ENCODE peak calls at places on chromosomes 11 and 22, in six cellular contexts. X is GM12865, H is tibial nerve, Z is B cell, I is tibial artery, N is Calu3. T is an unnamed sample.
A peak's percentile ranks its signal among the peaks of the same experiment; 100 is the strongest.

GRCh38 chr11:73439002-73439843 is 63.0 kb downstream of the RELT start:
- DNase-seq in X (no peak), H (no peak), Z (no peak), I (no peak), N (no peak), T (no peak)

GRCh38 chr22:30212363-30212995 is 34.1 kb downstream of the LIF start:
- DNase-seq in X (no peak), H (peak; percentile 66), Z (no peak), I (peak; percentile 79), N (peak; percentile 93), T (peak; percentile 52)

GRCh38 chr22:22097727-22098228 is 115.2 kb upstream of the TOP3B start:
- DNase-seq in X (no peak), H (no peak), Z (no peak), I (no peak), N (no peak), T (no peak)

GRCh38 chr11:34439521-34440258 is 956 bp downstream of the CAT start:
- DNase-seq in X (no peak), H (no peak), Z (no peak), I (no peak), N (no peak), T (no peak)

GRCh38 chr11:94910779-94911178 is 62.6 kb downstream of the CWC15 start:
- DNase-seq in X (no peak), H (no peak), Z (no peak), I (no peak), N (no peak), T (no peak)

GRCh38 chr11:133930767-133931448 is 25.9 kb downstream of the IGSF9B start:
- DNase-seq in X (no peak), H (no peak), Z (peak; percentile 42), I (no peak), N (no peak), T (no peak)

GRCh38 chr11:30526558-30526957 is 59.6 kb downstream of the MPPED2 start:
- DNase-seq in X (no peak), H (no peak), Z (no peak), I (no peak), N (no peak), T (no peak)

GRCh38 chr11:116693206-116694016 is 79.4 kb downstream of the BUD13 start:
- DNase-seq in X (no peak), H (no peak), Z (no peak), I (peak; percentile 51), N (peak; percentile 39), T (no peak)

GRCh38 chr11:66100272-66101037 is 30.4 kb downstream of the PACS1 start:
- DNase-seq in X (peak; percentile 86), H (peak; percentile 41), Z (peak; percentile 61), I (peak; percentile 77), N (no peak), T (no peak)

GRCh38 chr11:19241260-19242183 is 777 bp upstream of the E2F8 start:
- DNase-seq in X (peak; percentile 71), H (no peak), Z (peak; percentile 64), I (no peak), N (peak; percentile 77), T (no peak)

GRCh38 chr11:33347490-33348125 is 90.4 kb downstream of the HIPK3 start:
- DNase-seq in X (peak; percentile 61), H (no peak), Z (peak; percentile 38), I (no peak), N (no peak), T (no peak)

GRCh38 chr11:67352546-67353316 is 615 bp downstream of the POLD4 start:
- DNase-seq in X (peak; percentile 84), H (no peak), Z (peak; percentile 74), I (peak; percentile 78), N (peak; percentile 53), T (no peak)

GRCh38 chr11:24267015-24267414 is 229.8 kb upstream of the LUZP2 start:
- DNase-seq in X (no peak), H (no peak), Z (no peak), I (no peak), N (no peak), T (no peak)

GRCh38 chr11:2097356-2097997 is 41.7 kb downstream of the IGF2 start:
- DNase-seq in X (no peak), H (peak; percentile 60), Z (no peak), I (peak; percentile 78), N (peak; percentile 23), T (no peak)

GRCh38 chr11:134949121-134949591 is 537.1 kb upstream of the B3GAT1 start:
- DNase-seq in X (no peak), H (peak; percentile 19), Z (no peak), I (peak; percentile 90), N (no peak), T (no peak)

GRCh38 chr22:38431266-38432010 is 23.6 kb downstream of the KCNJ4 start:
- DNase-seq in X (no peak), H (no peak), Z (no peak), I (no peak), N (no peak), T (no peak)

GRCh38 chr22:19142394-19142793 is 2.1 kb downstream of the ESS2 start:
- DNase-seq in X (no peak), H (no peak), Z (no peak), I (no peak), N (no peak), T (no peak)

GRCh38 chr11:774873-775592 is 2.3 kb downstream of the GATD1 start:
- DNase-seq in X (no peak), H (no peak), Z (no peak), I (no peak), N (peak; percentile 66), T (no peak)

GRCh38 chr11:92557848-92558247 is 333.2 kb downstream of the FAT3 start:
- DNase-seq in X (no peak), H (no peak), Z (no peak), I (no peak), N (no peak), T (no peak)

GRCh38 chr11:68751331-68751856 is at the start of gene TESMIN:
- DNase-seq in X (peak; percentile 88), H (peak; percentile 74), Z (peak; percentile 98), I (peak; percentile 85), N (peak; percentile 95), T (peak; percentile 68)

GRCh38 chr22:23190526-23190925 is 10.2 kb downstream of the BCR start:
- DNase-seq in X (no peak), H (no peak), Z (no peak), I (no peak), N (no peak), T (no peak)

DNA sequence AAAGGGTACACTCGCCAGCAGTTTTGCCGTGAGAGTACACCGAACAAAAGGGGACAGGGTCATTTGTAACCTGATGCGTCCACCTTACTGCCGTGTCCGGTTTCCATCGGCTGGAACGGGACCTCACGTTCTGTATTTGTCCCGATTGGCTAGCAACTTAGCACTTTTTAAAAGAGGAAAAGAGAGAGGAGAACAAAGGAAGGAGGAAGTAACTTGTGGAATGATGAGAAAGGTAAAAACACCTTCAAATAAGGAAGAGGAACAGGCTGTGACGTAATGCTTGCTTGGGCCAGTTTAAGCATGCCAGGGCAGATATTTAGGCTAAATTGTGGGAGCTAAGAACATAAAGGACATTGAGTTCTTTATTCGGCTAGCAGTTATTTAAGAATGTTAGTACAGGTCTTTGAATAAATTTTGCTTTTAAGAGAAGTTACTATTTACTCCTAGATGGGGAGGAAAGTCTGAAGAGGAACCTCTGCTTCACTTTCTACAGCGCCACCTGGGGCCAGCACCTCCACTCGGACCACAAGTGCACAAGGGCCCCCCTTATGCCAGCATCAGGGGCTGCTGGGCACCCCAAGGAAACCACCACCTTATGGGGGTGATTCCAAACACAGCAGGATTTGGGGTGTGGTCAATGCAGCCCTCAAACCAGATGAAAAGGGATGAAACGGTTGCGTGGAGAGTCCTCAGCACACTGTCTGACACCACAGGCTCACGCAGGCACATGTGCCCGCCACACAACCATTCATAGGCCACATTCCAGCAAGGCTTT is 5.8 kb downstream of the ARSA start:
- DNase-seq in X (peak; percentile 50), H (no peak), Z (peak; percentile 49), I (no peak), N (peak; percentile 34), T (no peak)
- TF ChIP-seq CTCF in X (peak; percentile 42), H (no peak), Z (peak; percentile 53), I (no peak), N (peak; percentile 42), T (no peak)

GRCh38 chr11:63974259-63975143 is at the start of gene COX8A:
- DNase-seq in X (peak; percentile 100), H (peak; percentile 99), Z (peak; percentile 93), I (peak; percentile 99), N (peak; percentile 96), T (peak; percentile 96)
- TF ChIP-seq CTCF in X (no peak), H (peak; percentile 7), Z (no peak), I (peak; percentile 14), N (no peak), T (no peak)

DNA sequence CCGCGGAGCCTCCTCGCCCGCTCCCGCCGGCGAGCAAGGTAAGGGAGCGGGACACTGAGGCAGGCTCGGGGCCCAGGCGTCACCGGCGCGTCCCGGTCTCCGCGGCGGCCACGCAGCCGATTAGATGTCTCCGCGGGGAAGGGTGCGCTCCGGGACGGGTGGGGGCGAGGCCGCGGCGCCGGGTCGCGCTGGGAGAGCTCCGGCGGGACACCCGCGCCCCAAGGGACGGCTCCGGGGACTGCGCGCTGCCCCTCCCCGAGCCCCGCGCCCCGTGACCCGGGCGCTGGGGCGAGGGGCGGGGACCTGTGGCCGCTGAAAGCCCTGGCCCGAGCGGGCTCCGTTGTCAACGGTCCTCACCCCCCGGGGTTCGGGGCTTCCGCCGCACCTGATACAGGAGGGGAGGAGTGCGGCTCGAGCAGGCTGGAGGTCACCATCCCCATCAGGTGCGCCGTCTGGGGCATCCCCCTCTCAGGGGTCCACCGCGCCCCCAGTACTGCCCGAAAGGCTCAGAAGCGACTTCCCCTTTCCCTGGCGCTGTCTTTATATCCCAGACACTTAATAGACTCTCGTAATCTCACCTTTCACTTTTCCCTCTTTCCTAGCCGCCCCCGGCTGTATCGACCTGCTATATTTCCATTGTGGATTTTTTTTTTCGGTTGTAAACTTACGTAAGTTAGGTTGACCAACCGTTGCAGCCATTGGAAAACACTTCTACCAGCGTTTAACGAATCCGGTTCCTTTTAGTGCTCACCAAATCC is 566 bp downstream of the PPFIA1 start:
- DNase-seq in X (peak; percentile 50), H (no peak), Z (peak; percentile 84), I (peak; percentile 70), N (peak; percentile 60), T (no peak)
- TF ChIP-seq CTCF in X (peak; percentile 11), H (no peak), Z (no peak), I (no peak), N (no peak), T (no peak)

DNA sequence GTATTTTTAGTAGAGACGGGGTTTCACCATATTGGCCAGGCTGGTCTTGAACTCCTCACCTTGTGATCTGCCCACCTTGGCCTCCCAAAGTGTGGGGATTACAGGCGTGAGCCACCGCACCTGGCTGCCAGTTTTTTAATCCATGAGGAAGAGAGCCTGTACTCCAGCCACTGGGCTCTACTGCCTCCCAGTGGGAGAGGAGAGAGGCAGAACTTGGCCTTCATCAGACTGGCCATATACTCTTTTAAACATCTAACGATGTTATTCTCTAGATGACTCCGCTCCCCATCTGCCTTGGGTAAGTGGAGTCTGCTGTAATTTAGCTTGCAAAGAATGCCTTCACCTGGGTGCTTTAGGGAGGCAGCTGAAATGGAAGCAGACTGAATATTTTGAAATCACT is 34.6 kb downstream of the SLC6A5 start:
- DNase-seq in X (no peak), H (no peak), Z (no peak), I (no peak), N (no peak), T (no peak)
- TF ChIP-seq CTCF in X (no peak), H (no peak), Z (no peak), I (no peak), N (no peak), T (no peak)